ENCODE peak calls at places on chromosome 10, in eight cellular contexts. Q is B cell, F is fibroblast of mammary gland, B is suprapubic skin, H is progenitor cell of endocrine pancreas, S is cardiac fibroblast, K is nephron progenitor cell, J is upper lobe of left lung. V is an unnamed sample.

GRCh38 chr10:6778992-6779701 is 199.1 kb upstream of the PRKCQ start:
- DNase-seq in H (no peak), Q (no peak), F (peak), J (no peak), B (no peak), K (no peak), S (peak), V (peak)

GRCh38 chr10:132434405-132435005 is 37.5 kb downstream of the PWWP2B start:
- DNase-seq in Q (peak), S (no peak), H (no peak), K (no peak), F (no peak), J (peak), B (no peak), V (no peak)

GRCh38 chr10:73131913-73132686 is 21.8 kb downstream of the NUDT13 start:
- DNase-seq in J (no peak), K (no peak), B (no peak), H (no peak), F (no peak), Q (no peak), S (no peak), V (no peak)

GRCh38 chr10:52198540-52198939 is 115.5 kb upstream of the DKK1 start:
- DNase-seq in S (no peak), K (no peak), B (no peak), J (no peak), H (no peak), Q (no peak), F (no peak), V (no peak)

GRCh38 chr10:16867990-16868389 is 50.8 kb upstream of the RSU1 start:
- DNase-seq in J (no peak), H (no peak), F (no peak), B (no peak), Q (no peak), K (no peak), S (no peak), V (no peak)

GRCh38 chr10:113982745-113983144 is 60.9 kb upstream of the ADRB1 start:
- DNase-seq in F (no peak), B (no peak), J (no peak), K (no peak), H (no peak), S (no peak), Q (no peak), V (peak)

GRCh38 chr10:54800677-54801480 is at the start of gene PCDH15:
- DNase-seq in K (peak), B (no peak), H (no peak), F (peak), Q (no peak), S (no peak), J (no peak), V (peak)

GRCh38 chr10:22466763-22467334 is 121.6 kb downstream of the SPAG6 start:
- DNase-seq in H (no peak), B (no peak), Q (no peak), F (no peak), K (no peak), S (peak), J (no peak), V (no peak)

GRCh38 chr10:121927361-121927840 is 430 bp downstream of the ATE1 start:
- DNase-seq in J (no peak), B (peak), Q (no peak), S (no peak), K (no peak), H (no peak), F (peak), V (peak)

GRCh38 chr10:4503076-4503475 is 322.9 kb upstream of the AKR1E2 start:
- DNase-seq in H (no peak), J (no peak), B (no peak), F (no peak), K (no peak), S (no peak), Q (no peak), V (no peak)

GRCh38 chr10:52617346-52617745 is 155.2 kb downstream of the MBL2 start:
- DNase-seq in J (no peak), H (no peak), K (no peak), S (peak), F (no peak), Q (no peak), B (no peak), V (no peak)

GRCh38 chr10:5952731-5953385 is 24.5 kb downstream of the IL15RA start:
- DNase-seq in Q (no peak), S (no peak), F (no peak), K (no peak), J (peak), H (no peak), B (peak), V (no peak)

GRCh38 chr10:69352569-69353264 is 64.0 kb downstream of the TACR2 start:
- DNase-seq in F (peak), J (no peak), H (no peak), Q (no peak), B (no peak), K (no peak), S (peak), V (no peak)

GRCh38 chr10:50576245-50576815 is 47.4 kb downstream of the SGMS1 start:
- DNase-seq in B (no peak), Q (no peak), H (no peak), J (no peak), K (no peak), F (peak), S (peak), V (peak)

GRCh38 chr10:110820321-110820814 is 51.4 kb upstream of the PDCD4 start:
- DNase-seq in H (no peak), J (no peak), S (no peak), F (no peak), K (no peak), B (no peak), Q (no peak), V (peak)

GRCh38 chr10:74384615-74385213 is 233.7 kb downstream of the ADK start:
- DNase-seq in S (no peak), J (no peak), F (no peak), K (no peak), B (no peak), H (no peak), Q (no peak), V (no peak)

GRCh38 chr10:71087622-71088021 is 124.7 kb upstream of the UNC5B start:
- DNase-seq in J (no peak), K (no peak), H (no peak), B (peak), S (no peak), Q (no peak), F (no peak), V (no peak)

GRCh38 chr10:127922675-127923366 is 15.9 kb downstream of the PTPRE start:
- DNase-seq in K (no peak), F (peak), H (no peak), J (peak), S (peak), Q (no peak), B (no peak), V (peak)

GRCh38 chr10:29735628-29736324 is 101.0 kb upstream of the SVIL start:
- DNase-seq in S (peak), F (peak), B (peak), K (peak), H (peak), Q (peak), J (peak), V (peak)

GRCh38 chr10:68367121-68367520 is 34.4 kb upstream of the PBLD start:
- DNase-seq in K (no peak), S (peak), B (no peak), F (peak), J (no peak), Q (no peak), H (no peak), V (no peak)

GRCh38 chr10:125444790-125445189 is 238.2 kb downstream of the TEX36 start:
- DNase-seq in Q (no peak), H (no peak), S (no peak), B (no peak), F (no peak), K (no peak), J (no peak), V (no peak)

GRCh38 chr10:79222186-79222585 is 125.1 kb upstream of the PPIF start:
- DNase-seq in H (no peak), Q (no peak), J (no peak), K (no peak), F (no peak), S (no peak), B (no peak), V (peak)

GRCh38 chr10:79220296-79220695 is 127.0 kb upstream of the PPIF start:
- DNase-seq in Q (no peak), B (no peak), H (no peak), F (no peak), S (no peak), J (no peak), K (peak), V (no peak)

GRCh38 chr10:79219276-79219957 is 127.9 kb upstream of the PPIF start:
- DNase-seq in S (no peak), F (peak), H (no peak), B (no peak), K (no peak), J (no peak), Q (no peak), V (no peak)

GRCh38 chr10:79223001-79223345 is 124.3 kb upstream of the PPIF start:
- DNase-seq in Q (no peak), K (peak), F (no peak), J (no peak), H (no peak), S (no peak), B (no peak), V (no peak)

GRCh38 chr10:79221110-79222051 is 125.9 kb upstream of the PPIF start:
- DNase-seq in S (peak), B (no peak), J (peak), Q (no peak), K (peak), F (peak), H (no peak), V (peak)
- TF ChIP-seq CTCF in S (no peak), B (no peak), J (no peak), Q (no peak), K (no peak), F (no peak), H (no peak), V (no peak)

DNA sequence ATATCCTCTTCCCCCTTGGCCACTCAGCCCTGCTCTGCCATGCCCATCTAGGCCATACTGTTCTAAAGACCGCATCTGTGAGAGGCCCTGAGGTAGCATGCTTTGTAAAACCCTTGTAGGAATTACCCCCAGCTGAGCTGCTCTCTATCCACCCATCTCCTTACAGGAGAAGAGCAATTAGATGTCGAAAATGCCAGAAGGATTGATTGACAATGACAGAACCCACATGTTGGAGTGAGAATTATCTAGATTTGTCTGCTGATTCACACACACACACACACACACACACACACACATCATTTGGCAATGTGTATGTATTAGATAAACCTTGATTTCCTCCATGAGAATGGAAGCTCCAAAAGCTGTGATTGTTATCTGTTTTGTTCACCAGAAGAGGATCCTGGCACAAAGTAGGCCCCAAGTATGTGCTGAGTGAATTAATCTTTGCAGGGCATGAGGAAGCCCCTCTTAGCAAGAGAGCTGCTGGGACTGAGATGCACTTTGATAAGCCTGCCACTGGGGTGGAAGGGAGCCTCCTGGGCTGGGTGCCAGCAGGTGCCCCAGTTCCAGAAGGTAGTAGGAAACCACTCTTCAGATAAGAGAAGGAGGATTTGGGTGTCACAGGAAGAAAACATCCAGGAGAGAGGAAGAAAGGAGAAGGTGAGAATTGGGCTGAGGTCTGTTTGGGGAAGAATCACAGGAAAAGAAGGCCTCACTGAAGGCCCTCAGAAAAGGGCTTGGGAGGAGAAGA is 187.5 kb upstream of the ADO start:
- DNase-seq in B (no peak), S (no peak), K (no peak), J (no peak), H (no peak), Q (no peak), F (no peak), V (peak)
- TF ChIP-seq CTCF in B (no peak), S (no peak), K (no peak), J (no peak), H (no peak), Q (no peak), F (no peak), V (no peak)

DNA sequence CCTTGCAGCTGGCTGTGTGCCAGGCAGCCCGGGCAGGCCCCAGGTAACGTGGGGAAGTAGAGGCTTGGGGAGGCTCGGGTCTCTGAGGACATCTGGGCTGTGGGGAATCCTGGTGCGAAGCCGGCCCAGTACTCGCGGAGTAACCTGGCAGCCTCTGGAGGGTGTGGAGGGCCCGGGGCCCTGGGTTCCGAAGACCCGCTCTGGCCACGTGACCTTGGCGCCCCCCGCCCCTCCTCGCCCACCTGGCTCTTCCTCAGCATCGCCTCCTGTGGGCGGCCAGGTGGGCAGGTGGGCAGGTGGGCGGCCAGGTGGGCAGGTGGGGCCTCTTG is 143.1 kb downstream of the WDR37 start:
- DNase-seq in S (no peak), B (peak), J (peak), F (no peak), Q (no peak), H (no peak), K (no peak), V (no peak)
- TF ChIP-seq CTCF in S (no peak), B (no peak), J (no peak), F (no peak), Q (no peak), H (no peak), K (no peak), V (no peak)

GRCh38 chr10:49407552-49408137 is 11.8 kb upstream of the DRGX start:
- DNase-seq in F (peak), B (no peak), S (peak), J (no peak), H (peak), Q (peak), K (peak), V (peak)
- TF ChIP-seq CTCF in F (peak), B (peak), S (peak), J (peak), H (peak), Q (peak), K (peak), V (peak)

GRCh38 chr10:66627156-66627555 is 298.7 kb upstream of the LRRTM3 start:
- DNase-seq in J (no peak), F (no peak), B (no peak), Q (no peak), H (no peak), K (no peak), S (peak), V (no peak)
- TF ChIP-seq CTCF in J (no peak), F (no peak), B (peak), Q (no peak), H (peak), K (no peak), S (peak), V (peak)

GRCh38 chr10:100342627-100342972 is 4.4 kb upstream of the SCD start:
- DNase-seq in J (no peak), S (no peak), H (no peak), Q (no peak), B (no peak), F (no peak), K (no peak), V (no peak)
- TF ChIP-seq CTCF in J (no peak), S (no peak), H (no peak), Q (no peak), B (no peak), F (no peak), K (no peak), V (no peak)